ENCODE peak calls at places on chromosomes 11 and 22, in eight cellular contexts. H is GM23338, R is IMR-90, U is thoracic aorta, X is pancreas, L is nephron progenitor cell, A is neural crest cell, C is cardiac fibroblast. D is an unnamed sample.

GRCh38 chr11:20731676-20732075 is 62.3 kb downstream of the NELL1 start:
- DNase-seq in U (no peak), C (no peak), L (no peak), R (no peak), A (no peak), X (no peak), H (no peak), D (no peak)

GRCh38 chr11:125141178-125141577 is 23.4 kb upstream of the PKNOX2 start:
- DNase-seq in A (no peak), X (no peak), U (no peak), L (no peak), C (no peak), R (no peak), H (peak), D (no peak)

GRCh38 chr11:40130427-40130826 is 1329.0 kb downstream of the LRRC4C start:
- DNase-seq in L (peak), R (no peak), X (no peak), A (no peak), C (no peak), H (peak), U (no peak), D (peak)

GRCh38 chr11:65310756-65311155 is 3.9 kb upstream of the CDC42EP2 start:
- DNase-seq in H (no peak), A (no peak), C (peak), R (peak), X (no peak), L (no peak), U (no peak), D (no peak)

GRCh38 chr11:63613517-63614135 is 607 bp downstream of the PLAAT3 start:
- DNase-seq in U (no peak), H (peak), R (no peak), A (no peak), C (no peak), X (peak), L (peak), D (peak)

GRCh38 chr11:73860202-73860601 is 16.4 kb downstream of the COA4 start:
- DNase-seq in X (no peak), L (no peak), A (no peak), H (no peak), C (no peak), U (no peak), R (no peak), D (no peak)

GRCh38 chr11:117443269-117444186 is 115.9 kb downstream of the CEP164 start:
- DNase-seq in R (peak), C (peak), H (peak), U (no peak), X (peak), A (peak), L (peak), D (peak)

GRCh38 chr22:31126128-31126868 is 3.5 kb downstream of the INPP5J start:
- DNase-seq in A (no peak), R (no peak), L (no peak), X (no peak), U (no peak), C (no peak), H (no peak), D (no peak)

GRCh38 chr11:2142762-2143202 is 3.6 kb upstream of the IGF2 start:
- DNase-seq in X (no peak), A (no peak), H (no peak), L (no peak), R (peak), C (peak), U (no peak), D (no peak)

GRCh38 chr11:29333993-29334780 is 682.6 kb downstream of the KCNA4 start:
- DNase-seq in R (peak), X (no peak), A (no peak), H (peak), U (no peak), L (peak), C (peak), D (no peak)

GRCh38 chr11:117884994-117885393 is 8.5 kb upstream of the FXYD6 start:
- DNase-seq in H (no peak), U (no peak), A (no peak), C (peak), R (peak), X (no peak), L (no peak), D (no peak)

GRCh38 chr22:45246060-45246985 is 5.6 kb upstream of the KIAA0930 start:
- DNase-seq in R (peak), U (no peak), A (no peak), L (no peak), X (peak), C (peak), H (no peak), D (peak)

GRCh38 chr22:20532256-20532993 is 25.0 kb downstream of the MED15 start:
- DNase-seq in A (no peak), L (no peak), U (no peak), R (no peak), C (peak), H (no peak), X (no peak), D (no peak)

GRCh38 chr11:28965824-28966223 is 857.6 kb downstream of the METTL15 start:
- DNase-seq in L (no peak), A (no peak), U (no peak), X (no peak), R (no peak), C (no peak), H (no peak), D (no peak)

GRCh38 chr11:19344661-19345518 is 104.1 kb upstream of the E2F8 start:
- DNase-seq in C (peak), H (peak), R (peak), L (peak), A (peak), X (peak), U (no peak), D (no peak)

GRCh38 chr22:21690401-21690801 is 24.6 kb downstream of the PPIL2 start:
- DNase-seq in L (no peak), A (no peak), U (no peak), H (no peak), R (no peak), C (no peak), X (no peak), D (no peak)

GRCh38 chr11:128790200-128790599 is 76.9 kb downstream of the KCNJ1 start:
- DNase-seq in H (no peak), A (peak), L (peak), U (no peak), X (peak), R (peak), C (peak), D (no peak)

GRCh38 chr22:49972163-49973017 is 11.8 kb downstream of the PIM3 start:
- DNase-seq in C (no peak), U (peak), R (no peak), L (peak), A (peak), H (no peak), X (peak), D (no peak)

GRCh38 chr11:83571301-83571700 is 285.1 kb upstream of the CCDC90B start:
- DNase-seq in L (no peak), X (no peak), A (no peak), H (peak), C (peak), U (no peak), R (peak), D (no peak)

GRCh38 chr11:81772161-81772560 is 961.5 kb downstream of the FAM181B start:
- DNase-seq in X (peak), A (no peak), L (no peak), H (peak), U (no peak), R (no peak), C (peak), D (no peak)

GRCh38 chr11:10305262-10305963 is 540 bp downstream of the ADM start:
- DNase-seq in L (peak), H (peak), R (peak), C (peak), A (peak), X (no peak), U (no peak), D (peak)

GRCh38 chr11:34564406-34564805 is 50.8 kb upstream of the ELF5 start:
- DNase-seq in C (peak), A (no peak), R (peak), X (no peak), H (peak), L (no peak), U (no peak), D (peak)

GRCh38 chr22:28630185-28630580 is 49.5 kb downstream of the TTC28 start:
- DNase-seq in H (no peak), R (no peak), X (no peak), A (no peak), L (no peak), C (no peak), U (no peak), D (no peak)

GRCh38 chr11:46564459-46564858 is 29.4 kb downstream of the AMBRA1 start:
- DNase-seq in C (peak), A (no peak), R (peak), X (no peak), L (no peak), H (no peak), U (no peak), D (no peak)

GRCh38 chr11:44727114-44727372 is 281 bp downstream of the TSPAN18 start:
- DNase-seq in H (no peak), U (no peak), A (no peak), L (peak), R (no peak), X (no peak), C (no peak), D (no peak)

GRCh38 chr11:111602865-111603632 is 800 bp downstream of the SIK2 start:
- DNase-seq in C (peak), H (peak), X (peak), A (peak), R (peak), L (no peak), U (no peak), D (peak)

GRCh38 chr11:2805388-2806057 is 80.1 kb downstream of the CDKN1C start:
- DNase-seq in H (no peak), L (no peak), A (no peak), R (no peak), C (no peak), X (no peak), U (no peak), D (peak)

GRCh38 chr11:26043665-26044064 is 288.3 kb upstream of the ANO3 start:
- DNase-seq in H (no peak), A (no peak), R (no peak), L (no peak), U (no peak), X (no peak), C (no peak), D (no peak)

GRCh38 chr11:6576471-6577373 is 26.7 kb downstream of the RRP8 start:
- DNase-seq in C (peak), L (no peak), A (no peak), R (peak), H (peak), U (no peak), X (no peak), D (no peak)

GRCh38 chr11:78535920-78536319 is 38.7 kb downstream of the NARS2 start:
- DNase-seq in H (no peak), L (no peak), U (no peak), C (peak), A (no peak), X (no peak), R (peak), D (no peak)

GRCh38 chr11:8257003-8257664 is 6.5 kb downstream of the LMO1 start:
- DNase-seq in C (no peak), R (no peak), U (no peak), X (no peak), A (no peak), L (no peak), H (no peak), D (peak)

GRCh38 chr11:8597182-8597581 is 3.2 kb upstream of the STK33 start:
- DNase-seq in H (no peak), X (no peak), L (no peak), C (peak), A (no peak), U (no peak), R (peak), D (no peak)

GRCh38 chr11:12188548-12189317 is 78.3 kb downstream of the MICAL2 start:
- DNase-seq in H (no peak), A (no peak), U (no peak), C (no peak), L (no peak), X (no peak), R (no peak), D (no peak)

GRCh38 chr11:118436639-118437045 is 350 bp downstream of the KMT2A start:
- DNase-seq in R (peak), H (peak), L (peak), A (peak), X (peak), C (no peak), U (no peak), D (peak)

GRCh38 chr11:22304337-22304961 is 33.7 kb upstream of the SLC17A6 start:
- DNase-seq in H (peak), C (peak), A (no peak), R (peak), X (no peak), U (no peak), L (no peak), D (no peak)

GRCh38 chr11:19849107-19849789 is 136.6 kb downstream of the NAV2 start:
- DNase-seq in A (no peak), C (no peak), H (no peak), L (peak), X (peak), R (peak), U (no peak), D (no peak)

GRCh38 chr22:23833017-23833795 is 5.6 kb downstream of the DERL3 start:
- DNase-seq in L (no peak), A (no peak), C (no peak), X (no peak), U (no peak), H (no peak), R (no peak), D (no peak)
- TF ChIP-seq CTCF in L (no peak), A (no peak), C (no peak), X (no peak), U (no peak), H (no peak), R (no peak), D (no peak)

GRCh38 chr22:17637490-17638181 is 921 bp upstream of the BCL2L13 start:
- DNase-seq in H (peak), R (no peak), X (no peak), U (no peak), A (no peak), L (no peak), C (no peak), D (no peak)

GRCh38 chr22:17638182-17638431 is 450 bp upstream of the BCL2L13 start:
- DNase-seq in L (no peak), C (no peak), X (no peak), U (no peak), A (no peak), R (no peak), H (peak), D (no peak)

GRCh38 chr22:17634696-17635095 is 3.9 kb upstream of the BCL2L13 start:
- DNase-seq in U (no peak), H (no peak), X (no peak), A (no peak), C (peak), R (no peak), L (no peak), D (no peak)

GRCh38 chr22:17633998-17634323 is 4.6 kb upstream of the BCL2L13 start:
- DNase-seq in C (no peak), R (no peak), X (no peak), U (no peak), L (no peak), A (no peak), H (no peak), D (no peak)

DNA sequence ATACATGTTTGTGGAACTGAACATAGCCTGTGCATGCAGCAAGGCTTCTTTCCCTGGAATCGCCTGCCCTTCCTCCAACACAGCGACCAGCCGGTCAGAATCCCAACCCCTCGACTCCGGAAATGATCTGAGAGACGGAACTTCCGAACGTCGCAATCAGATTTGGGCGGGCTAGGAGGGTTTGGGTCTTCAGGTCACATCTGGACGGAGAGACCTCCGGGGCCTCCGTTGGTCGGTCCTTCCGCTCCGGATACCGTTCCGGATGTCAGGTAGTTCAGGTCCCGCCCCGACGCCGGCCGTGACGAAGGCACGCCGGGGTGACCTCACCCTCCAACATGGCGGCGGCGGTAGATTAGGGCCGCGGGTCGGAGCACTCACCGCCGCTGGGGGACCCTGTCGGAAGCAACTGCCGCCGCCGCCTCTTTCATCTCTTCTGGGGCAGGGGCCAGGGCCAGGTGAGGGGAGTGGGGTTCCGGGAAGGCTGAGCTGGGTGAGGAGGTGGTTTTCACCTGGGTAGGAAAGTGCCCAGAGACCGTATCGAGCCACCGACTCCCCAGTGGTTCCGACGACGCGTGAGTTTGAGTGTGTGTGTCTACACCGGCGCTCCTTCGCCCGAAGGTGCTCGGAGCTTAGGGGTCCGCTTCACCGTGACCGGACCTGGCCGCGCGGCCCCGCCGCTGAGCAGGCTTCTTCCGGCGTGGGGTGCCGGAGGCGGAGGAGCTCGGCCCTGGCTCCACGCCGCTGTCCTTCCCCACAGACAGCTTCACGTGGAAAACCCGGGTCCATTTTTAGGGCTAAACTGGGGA is at the start of gene BCL2L13:
- DNase-seq in U (peak), C (peak), R (peak), X (peak), L (peak), A (peak), H (peak), D (peak)
- TF ChIP-seq CTCF in U (no peak), C (no peak), R (peak), X (no peak), L (no peak), A (peak), H (no peak), D (no peak)

GRCh38 chr11:75801362-75802021 is 13.5 kb upstream of the UVRAG start:
- DNase-seq in C (no peak), X (no peak), L (no peak), H (no peak), R (no peak), U (no peak), A (no peak), D (no peak)

GRCh38 chr11:75802022-75802912 is 12.7 kb upstream of the UVRAG start:
- DNase-seq in L (no peak), X (no peak), A (no peak), R (no peak), C (no peak), H (no peak), U (no peak), D (no peak)

GRCh38 chr11:75802913-75803820 is 11.8 kb upstream of the UVRAG start:
- DNase-seq in L (peak), R (peak), H (peak), U (peak), A (peak), C (peak), X (peak), D (peak)

GRCh38 chr11:75800136-75800675 is 14.8 kb upstream of the UVRAG start:
- DNase-seq in A (no peak), R (no peak), H (no peak), L (no peak), U (no peak), X (no peak), C (no peak), D (no peak)

DNA sequence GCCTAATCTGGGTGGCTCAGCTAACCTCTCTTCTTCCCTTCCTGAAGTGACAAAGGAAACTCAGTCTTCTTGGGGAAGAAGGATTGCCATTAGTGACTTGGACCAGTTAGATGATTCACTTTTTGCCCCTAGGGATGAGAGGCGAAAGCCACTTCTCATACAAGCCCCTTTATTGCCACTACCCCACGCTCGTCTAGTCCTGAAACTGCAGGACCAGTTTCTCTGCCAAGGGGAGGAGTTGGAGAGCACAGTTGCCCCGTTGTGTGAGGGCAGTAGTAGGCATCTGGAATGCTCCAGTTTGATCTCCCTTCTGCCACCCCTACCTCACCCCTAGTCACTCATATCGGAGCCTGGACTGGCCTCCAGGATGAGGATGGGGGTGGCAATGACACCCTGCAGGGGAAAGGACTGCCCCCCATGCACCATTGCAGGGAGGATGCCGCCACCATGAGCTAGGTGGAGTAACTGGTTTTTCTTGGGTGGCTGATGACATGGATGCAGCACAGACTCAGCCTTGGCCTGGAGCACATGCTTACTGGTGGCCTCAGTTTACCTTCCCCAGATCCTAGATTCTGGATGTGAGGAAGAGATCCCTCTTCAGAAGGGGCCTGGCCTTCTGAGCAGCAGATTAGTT is 14.2 kb upstream of the UVRAG start:
- DNase-seq in U (no peak), L (no peak), A (no peak), H (no peak), X (no peak), R (no peak), C (no peak), D (no peak)
- TF ChIP-seq CTCF in U (no peak), L (no peak), A (no peak), H (no peak), X (no peak), R (no peak), C (no peak), D (no peak)

GRCh38 chr11:72548481-72548880 is 114.2 kb upstream of the CLPB start:
- DNase-seq in X (no peak), L (no peak), A (no peak), R (no peak), C (no peak), U (no peak), H (no peak), D (no peak)

GRCh38 chr11:72552399-72552910 is 118.1 kb upstream of the CLPB start:
- DNase-seq in A (no peak), L (no peak), U (no peak), R (no peak), X (no peak), H (no peak), C (no peak), D (no peak)

GRCh38 chr11:72551571-72551970 is 117.2 kb upstream of the CLPB start:
- DNase-seq in R (no peak), C (no peak), U (no peak), A (no peak), H (no peak), X (no peak), L (no peak), D (no peak)

GRCh38 chr11:72556433-72556832 is 117.8 kb downstream of the PDE2A start:
- DNase-seq in L (no peak), X (no peak), H (no peak), C (no peak), U (no peak), A (no peak), R (no peak), D (no peak)

DNA sequence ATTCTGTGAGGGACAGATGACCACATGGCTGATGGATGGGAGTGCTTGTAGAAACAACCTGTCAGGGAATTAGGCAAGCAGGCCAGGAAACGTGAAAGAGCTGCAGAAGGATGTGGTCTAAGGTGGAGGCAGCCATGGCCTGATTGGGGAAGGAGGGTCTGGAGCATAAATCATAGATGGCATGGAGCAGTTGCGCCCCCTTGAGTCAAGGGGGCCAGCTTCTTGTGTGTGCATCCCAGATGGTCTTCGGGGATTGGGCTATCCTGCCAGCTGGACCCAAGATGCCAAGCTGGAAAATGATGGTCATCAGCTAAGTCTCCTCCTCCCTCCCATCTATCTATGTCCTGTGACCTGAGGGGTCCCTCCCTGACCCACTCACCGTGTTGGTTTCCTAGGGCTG is 119.4 kb upstream of the CLPB start:
- DNase-seq in U (no peak), R (no peak), L (no peak), C (no peak), X (no peak), H (peak), A (no peak), D (no peak)
- TF ChIP-seq CTCF in U (no peak), R (no peak), L (no peak), C (no peak), X (no peak), H (peak), A (no peak), D (no peak)

D was measured in Caco-2.